ENCODE peak calls at places on chromosome 9, in four cellular contexts. P, F, C and I are unnamed samples.

GRCh38 chr9:115167175-115167574 is 49.2 kb upstream of the TNC start:
- DNase-seq in P (no peak), F (no peak), C (no peak), I (no peak)

GRCh38 chr9:126494264-126494663 is 119.5 kb upstream of the LMX1B start:
- DNase-seq in P (no peak), C (no peak), F (no peak), I (no peak)

GRCh38 chr9:25964239-25964638 is 286.0 kb upstream of the TUSC1 start:
- DNase-seq in P (peak), C (peak), F (peak), I (no peak)

GRCh38 chr9:131484560-131485185 is 18.0 kb upstream of the POMT1 start:
- DNase-seq in C (no peak), P (no peak), F (no peak), I (no peak)

GRCh38 chr9:137299938-137300337 is 2.1 kb downstream of the NRARP start:
- DNase-seq in C (no peak), P (no peak), F (no peak), I (no peak)

GRCh38 chr9:83563360-83563759 is 25.2 kb upstream of the FRMD3 start:
- DNase-seq in C (no peak), F (no peak), P (no peak), I (no peak)

GRCh38 chr9:127874301-127875216 is 2.9 kb downstream of the AK1 start:
- DNase-seq in P (no peak), F (no peak), C (no peak), I (no peak)

GRCh38 chr9:35891649-35892048 is 14.4 kb upstream of the HRCT1 start:
- DNase-seq in F (no peak), P (no peak), C (no peak), I (no peak)

GRCh38 chr9:137550958-137551655 is 572 bp upstream of the MRPL41 start:
- DNase-seq in F (peak), P (peak), C (peak), I (no peak)

GRCh38 chr9:137171149-137172063 is at the start of gene TMEM210:
- DNase-seq in P (no peak), F (no peak), C (no peak), I (no peak)

GRCh38 chr9:71253021-71253420 is 131.6 kb upstream of the TRPM3 start:
- DNase-seq in P (no peak), F (no peak), C (no peak), I (no peak)

GRCh38 chr9:129026442-129027223 is 1.5 kb downstream of the SH3GLB2 start:
- DNase-seq in C (no peak), P (peak), F (peak), I (no peak)

GRCh38 chr9:113350338-113350672 is 964 bp downstream of the BSPRY start:
- DNase-seq in P (no peak), C (no peak), F (no peak), I (no peak)

GRCh38 chr9:130213898-130214761 is 41.9 kb downstream of the NCS1 start:
- DNase-seq in P (peak), C (no peak), F (no peak), I (no peak)

GRCh38 chr9:694499-695154 is 146.9 kb upstream of the DMRT1 start:
- DNase-seq in F (no peak), C (peak), P (no peak), I (no peak)

GRCh38 chr9:112042244-112042638 is 132.9 kb downstream of the SUSD1 start:
- DNase-seq in C (no peak), P (no peak), F (no peak), I (no peak)

GRCh38 chr9:121445986-121446385 is 53.7 kb downstream of the GGTA1 start:
- DNase-seq in F (no peak), P (no peak), C (no peak), I (no peak)

GRCh38 chr9:95360866-95361265 is 43.4 kb upstream of the FANCC start:
- DNase-seq in F (no peak), C (no peak), P (peak), I (no peak)

GRCh38 chr9:20353931-20354652 is 268.2 kb downstream of the MLLT3 start:
- DNase-seq in C (no peak), F (no peak), P (no peak), I (no peak)

GRCh38 chr9:120971938-120972337 is 45.3 kb upstream of the TRAF1 start:
- DNase-seq in C (no peak), P (no peak), F (no peak), I (no peak)

GRCh38 chr9:97220894-97221477 is 86.5 kb upstream of the CCDC180 start:
- DNase-seq in F (no peak), C (no peak), P (peak), I (no peak)

GRCh38 chr9:110918316-110919054 is 119.8 kb downstream of the LPAR1 start:
- DNase-seq in F (no peak), C (no peak), P (no peak), I (no peak)

GRCh38 chr9:129677456-129677855 is 12.0 kb downstream of the PRRX2 start:
- DNase-seq in C (no peak), P (peak), F (no peak), I (no peak)

GRCh38 chr9:5321058-5321457 is 16.5 kb upstream of the RLN2 start:
- DNase-seq in F (peak), P (no peak), C (no peak), I (no peak)

GRCh38 chr9:99820330-99821186 is 1.1 kb upstream of the NR4A3 start:
- DNase-seq in P (no peak), F (peak), C (peak), I (no peak)

GRCh38 chr9:126070071-126070470 is 256.6 kb upstream of the MVB12B start:
- DNase-seq in P (no peak), F (no peak), C (no peak), I (no peak)

GRCh38 chr9:76944011-76944410 is 38.1 kb upstream of the PRUNE2 start:
- DNase-seq in F (no peak), C (no peak), P (no peak), I (no peak)
- TF ChIP-seq PBX3 in F (no peak), C (no peak), P (no peak), I (no peak)

DNA sequence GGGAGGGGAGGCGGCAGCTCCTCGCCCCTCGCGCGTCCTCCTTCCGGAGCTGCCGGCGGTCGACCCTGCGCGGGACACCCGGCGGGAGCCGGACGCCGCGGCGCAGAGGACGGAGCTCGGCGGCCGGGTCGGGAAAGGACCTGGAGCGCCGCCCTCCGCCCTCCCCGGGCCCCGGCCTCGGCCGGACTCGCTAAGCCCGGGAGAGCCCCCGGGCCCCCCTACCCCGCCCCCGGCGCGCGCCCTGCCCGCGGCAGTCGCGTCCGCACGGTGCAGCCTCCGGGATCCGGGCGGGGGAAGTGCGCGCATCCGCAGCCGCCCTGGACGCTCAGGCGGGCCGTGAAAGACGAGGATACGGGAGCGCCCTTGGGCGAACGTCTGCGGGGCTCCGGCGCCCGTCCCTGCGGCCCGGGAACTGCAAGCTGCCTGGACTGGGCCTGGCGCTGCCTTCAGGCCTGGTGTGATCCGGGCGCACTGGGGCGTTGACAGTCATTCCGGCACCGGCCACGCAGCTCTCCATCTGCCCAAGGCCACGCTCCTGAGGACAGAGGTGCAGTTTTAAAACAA is 488 bp upstream of the NACC2 start:
- DNase-seq in F (no peak), P (peak), C (no peak), I (no peak)
- TF ChIP-seq PBX3 in F (no peak), P (no peak), C (no peak), I (no peak)

DNA sequence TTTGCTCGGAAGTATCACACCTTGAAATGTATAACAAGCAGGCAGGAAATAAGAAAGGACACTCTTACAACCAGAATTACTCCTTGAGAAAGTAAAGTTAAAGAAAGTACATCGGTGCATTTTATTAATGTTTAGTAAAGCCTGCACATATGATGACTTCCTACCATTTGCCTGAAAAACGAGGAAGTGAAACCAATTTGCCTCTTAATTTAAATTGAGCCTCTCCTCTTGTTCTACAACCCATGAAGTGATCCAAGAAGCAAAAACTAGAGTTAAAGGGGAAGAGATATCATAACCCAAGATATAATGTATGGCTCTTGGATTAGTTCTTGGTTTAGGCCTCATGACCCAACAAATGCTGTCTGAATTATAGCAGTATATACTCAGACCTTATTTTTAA is 95.6 kb downstream of the GNAQ start:
- DNase-seq in C (no peak), F (no peak), P (no peak), I (no peak)
- TF ChIP-seq PBX3 in C (no peak), F (no peak), P (no peak), I (no peak)

GRCh38 chr9:14437336-14438231 is 123.6 kb upstream of the NFIB start:
- DNase-seq in C (no peak), F (no peak), P (peak), I (no peak)
- TF ChIP-seq PBX3 in C (no peak), F (no peak), P (peak), I (no peak)

GRCh38 chr9:106583751-106584150 is 279.2 kb upstream of the ZNF462 start:
- DNase-seq in F (no peak), C (no peak), P (no peak), I (no peak)

GRCh38 chr9:106581973-106582372 is 281.0 kb upstream of the ZNF462 start:
- DNase-seq in F (no peak), C (no peak), P (no peak), I (no peak)

GRCh38 chr9:106590759-106591505 is 272.0 kb upstream of the ZNF462 start:
- DNase-seq in P (no peak), F (no peak), C (no peak), I (no peak)

GRCh38 chr9:106588601-106589000 is 274.4 kb upstream of the ZNF462 start:
- DNase-seq in F (no peak), C (no peak), P (no peak), I (no peak)

GRCh38 chr9:106587021-106587420 is 275.9 kb upstream of the ZNF462 start:
- DNase-seq in F (no peak), P (no peak), C (no peak), I (no peak)
- TF ChIP-seq PBX3 in F (no peak), P (no peak), C (no peak), I (no peak)

GRCh38 chr9:28215921-28216320 is 642.6 kb upstream of the C9orf72 start:
- DNase-seq in P (no peak), C (no peak), F (no peak), I (no peak)
- TF ChIP-seq PBX3 in P (no peak), C (no peak), F (no peak), I (no peak)

GRCh38 chr9:34463901-34464232 is 5.3 kb downstream of the DNAI1 start:
- DNase-seq in P (no peak), C (no peak), F (no peak), I (no peak)

GRCh38 chr9:34463098-34463900 is 4.7 kb downstream of the DNAI1 start:
- DNase-seq in C (peak), P (peak), F (no peak), I (no peak)

GRCh38 chr9:34464571-34464970 is 6.0 kb downstream of the DNAI1 start:
- DNase-seq in P (no peak), C (no peak), F (no peak), I (no peak)

GRCh38 chr9:34459941-34460340 is 1.3 kb downstream of the DNAI1 start:
- DNase-seq in F (no peak), C (no peak), P (no peak), I (no peak)

GRCh38 chr9:34465468-34465867 is 6.9 kb downstream of the DNAI1 start:
- DNase-seq in F (no peak), P (no peak), C (no peak), I (no peak)
- TF ChIP-seq PBX3 in F (no peak), P (no peak), C (no peak), I (no peak)

GRCh38 chr9:89799766-89800165 is 195.0 kb downstream of the GADD45G start:
- DNase-seq in F (no peak), P (no peak), C (no peak), I (no peak)
- TF ChIP-seq PBX3 in F (no peak), P (no peak), C (no peak), I (no peak)

GRCh38 chr9:134477342-134477925 is 151.2 kb downstream of the RXRA start:
- DNase-seq in P (no peak), F (no peak), C (no peak), I (no peak)
- TF ChIP-seq PBX3 in P (no peak), F (no peak), C (no peak), I (no peak)